ENCODE peak calls at places on chromosomes 6 and 20, in four cellular contexts. One of them, this sample, is unnamed.
A peak's percentile ranks its signal among the peaks of the same experiment; 100 is the strongest.

GRCh38 chr20:59007758-59008511 is 881 bp upstream of the CTSZ start:
- DNase-seq in ovary: no peak
- DNase-seq in transverse colon: peak; percentile 72
- DNase-seq in heart left ventricle: peak; percentile 52
- DNase-seq in this sample: peak; percentile 63

GRCh38 chr6:151291145-151292055 is 51.6 kb downstream of the AKAP12 start:
- DNase-seq in ovary: peak; percentile 83
- DNase-seq in heart left ventricle: no peak
- DNase-seq in transverse colon: peak; percentile 51
- DNase-seq in this sample: no peak

GRCh38 chr6:28003661-28004060 is 46.6 kb downstream of the OR2B6 start:
- DNase-seq in ovary: no peak
- DNase-seq in transverse colon: no peak
- DNase-seq in heart left ventricle: no peak
- DNase-seq in this sample: no peak

GRCh38 chr6:13371421-13372072 is 43.2 kb upstream of the TBC1D7 start:
- DNase-seq in heart left ventricle: no peak
- DNase-seq in ovary: no peak
- DNase-seq in transverse colon: no peak
- DNase-seq in this sample: no peak

GRCh38 chr6:114364295-114364694 is 21.5 kb upstream of the HS3ST5 start:
- DNase-seq in heart left ventricle: no peak
- DNase-seq in ovary: no peak
- DNase-seq in transverse colon: no peak
- DNase-seq in this sample: no peak

GRCh38 chr20:4051413-4052138 is 36.2 kb upstream of the RNF24 start:
- DNase-seq in heart left ventricle: no peak
- DNase-seq in transverse colon: no peak
- DNase-seq in ovary: no peak
- DNase-seq in this sample: no peak

GRCh38 chr6:157593596-157593995 is 212.6 kb downstream of the ZDHHC14 start:
- DNase-seq in transverse colon: no peak
- DNase-seq in heart left ventricle: no peak
- DNase-seq in ovary: no peak
- DNase-seq in this sample: no peak

GRCh38 chr6:163588211-163588919 is 173.8 kb downstream of the QKI start:
- DNase-seq in heart left ventricle: no peak
- DNase-seq in transverse colon: no peak
- DNase-seq in ovary: no peak
- DNase-seq in this sample: no peak

DNA sequence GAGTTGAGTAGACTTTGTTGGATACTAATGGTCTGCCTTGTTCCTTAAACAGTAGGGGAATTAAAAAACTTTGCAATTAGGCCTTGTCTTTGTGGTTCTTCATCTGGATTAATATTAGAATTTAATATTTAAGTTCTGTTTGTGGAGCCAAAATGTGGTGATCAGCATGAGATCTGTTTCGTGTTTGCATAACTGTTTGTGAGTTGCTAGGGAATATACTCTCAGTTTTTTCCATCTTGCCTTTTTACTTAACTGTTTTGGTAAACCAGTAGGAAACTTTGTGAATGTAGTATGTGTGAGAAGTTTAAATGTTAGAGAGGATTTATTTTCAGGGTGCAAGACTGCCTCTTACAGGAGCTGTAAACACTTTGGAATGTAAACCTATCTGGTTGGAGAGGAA is 35.6 kb downstream of the LRRC1 start:
- DNase-seq in ovary: no peak
- DNase-seq in transverse colon: no peak
- DNase-seq in heart left ventricle: no peak
- DNase-seq in this sample: no peak
- H3K4me1 ChIP-seq in ovary: peaks cover 3% of the 10 kb centered on the region
- H3K4me1 ChIP-seq in transverse colon: peaks cover 60% of the 10 kb centered on the region
- H3K4me1 ChIP-seq in heart left ventricle: peaks cover 20% of the 10 kb centered on the region
- H3K4me1 ChIP-seq in this sample: no peaks in the 10 kb centered on the region

GRCh38 chr6:139164001-139164400 is 29.1 kb downstream of the HECA start:
- DNase-seq in heart left ventricle: no peak
- DNase-seq in transverse colon: no peak
- DNase-seq in ovary: no peak
- DNase-seq in this sample: no peak
- TF ChIP-seq CTCF in heart left ventricle: no peak
- TF ChIP-seq CTCF in transverse colon: no peak
- TF ChIP-seq CTCF in ovary: no peak
- TF ChIP-seq CTCF in this sample: no peak

DNA sequence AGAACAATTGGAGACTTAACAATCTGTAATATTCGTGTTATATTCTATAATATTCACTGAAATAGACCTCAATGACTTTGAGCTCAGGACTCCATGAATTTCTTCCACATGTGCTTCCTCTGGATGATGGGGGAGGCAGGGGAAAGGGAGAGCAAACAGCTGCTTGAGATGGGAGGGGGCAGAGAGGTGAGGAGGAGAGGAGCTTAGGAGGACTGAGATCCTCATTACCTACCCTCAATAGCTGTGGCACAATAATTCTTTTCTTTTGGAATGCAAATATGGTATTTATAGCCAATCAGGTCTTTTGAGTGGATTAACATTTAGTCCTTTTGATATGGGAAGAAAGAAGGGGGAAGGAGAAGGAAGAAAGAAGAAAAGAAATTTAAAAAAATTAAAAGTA is 64.1 kb upstream of the ZNF217 start:
- DNase-seq in ovary: no peak
- DNase-seq in transverse colon: no peak
- DNase-seq in heart left ventricle: no peak
- DNase-seq in this sample: no peak
- H3K27ac ChIP-seq in ovary: peak overlapping the region; percentile 47
- H3K27ac ChIP-seq in transverse colon: peak overlapping the region; percentile 91
- H3K27ac ChIP-seq in heart left ventricle: peak overlapping the region; percentile 11
- H3K27ac ChIP-seq in this sample: no peak overlapping the region

GRCh38 chr20:36097751-36098151 is 56.8 kb upstream of the EPB41L1 start:
- DNase-seq in ovary: no peak
- DNase-seq in transverse colon: peak; percentile 40
- DNase-seq in heart left ventricle: no peak
- DNase-seq in this sample: no peak

GRCh38 chr20:36101201-36101600 is 53.3 kb upstream of the EPB41L1 start:
- DNase-seq in ovary: no peak
- DNase-seq in transverse colon: peak; percentile 68
- DNase-seq in heart left ventricle: no peak
- DNase-seq in this sample: no peak

GRCh38 chr20:36098364-36098763 is 56.2 kb upstream of the EPB41L1 start:
- DNase-seq in transverse colon: peak; percentile 67
- DNase-seq in ovary: no peak
- DNase-seq in heart left ventricle: no peak
- DNase-seq in this sample: no peak

GRCh38 chr20:36097331-36097730 is 57.2 kb upstream of the EPB41L1 start:
- DNase-seq in heart left ventricle: no peak
- DNase-seq in transverse colon: peak; percentile 64
- DNase-seq in ovary: no peak
- DNase-seq in this sample: no peak

GRCh38 chr20:36099106-36099505 is 55.4 kb upstream of the EPB41L1 start:
- DNase-seq in heart left ventricle: no peak
- DNase-seq in transverse colon: no peak
- DNase-seq in ovary: no peak
- DNase-seq in this sample: no peak
- H3K4me1 ChIP-seq in heart left ventricle: peaks cover 31% of the 10 kb centered on the region
- H3K4me1 ChIP-seq in transverse colon: peaks cover 71% of the 10 kb centered on the region
- H3K4me1 ChIP-seq in ovary: no peaks in the 10 kb centered on the region
- H3K4me1 ChIP-seq in this sample: no peaks in the 10 kb centered on the region

This sample was measured in lung.